ENCODE peak calls at places on chromosomes 7 and 10, in eight cellular contexts. One of them, this sample, is unnamed.

GRCh38 chr7:112254166-112254565 is 47.7 kb downstream of the ZNF277 start:
- DNase-seq in IMR-90: no peak
- DNase-seq in body of pancreas: no peak
- DNase-seq in astrocyte: no peak
- DNase-seq in PC-9: no peak
- DNase-seq in right atrium auricular region: no peak
- DNase-seq in Caco-2: no peak
- DNase-seq in fibroblast of lung: no peak
- DNase-seq in this sample: no peak

GRCh38 chr10:7470371-7470770 is 59.5 kb upstream of the SFMBT2 start:
- DNase-seq in astrocyte: no peak
- DNase-seq in fibroblast of lung: no peak
- DNase-seq in PC-9: no peak
- DNase-seq in IMR-90: no peak
- DNase-seq in body of pancreas: no peak
- DNase-seq in Caco-2: no peak
- DNase-seq in right atrium auricular region: no peak
- DNase-seq in this sample: no peak

GRCh38 chr10:66218258-66218657 is 707.6 kb upstream of the LRRTM3 start:
- DNase-seq in fibroblast of lung: no peak
- DNase-seq in IMR-90: no peak
- DNase-seq in PC-9: no peak
- DNase-seq in right atrium auricular region: no peak
- DNase-seq in Caco-2: no peak
- DNase-seq in body of pancreas: no peak
- DNase-seq in astrocyte: no peak
- DNase-seq in this sample: no peak

GRCh38 chr10:72170263-72170662 is 45.5 kb upstream of the ANAPC16 start:
- DNase-seq in Caco-2: no peak
- DNase-seq in astrocyte: peak
- DNase-seq in body of pancreas: peak
- DNase-seq in fibroblast of lung: no peak
- DNase-seq in IMR-90: no peak
- DNase-seq in PC-9: peak
- DNase-seq in right atrium auricular region: no peak
- DNase-seq in this sample: peak

GRCh38 chr10:23314835-23315239 is 29.8 kb downstream of the C10orf67 start:
- DNase-seq in fibroblast of lung: peak
- DNase-seq in body of pancreas: peak
- DNase-seq in IMR-90: peak
- DNase-seq in astrocyte: peak
- DNase-seq in Caco-2: no peak
- DNase-seq in PC-9: peak
- DNase-seq in right atrium auricular region: no peak
- DNase-seq in this sample: peak

GRCh38 chr7:1030444-1031070 is 13.8 kb upstream of the GPR146 start:
- DNase-seq in Caco-2: no peak
- DNase-seq in body of pancreas: no peak
- DNase-seq in IMR-90: no peak
- DNase-seq in right atrium auricular region: no peak
- DNase-seq in astrocyte: no peak
- DNase-seq in PC-9: no peak
- DNase-seq in fibroblast of lung: no peak
- DNase-seq in this sample: no peak

GRCh38 chr7:151871904-151872303 is 5.0 kb downstream of the PRKAG2 start:
- DNase-seq in IMR-90: no peak
- DNase-seq in astrocyte: no peak
- DNase-seq in Caco-2: no peak
- DNase-seq in body of pancreas: no peak
- DNase-seq in PC-9: no peak
- DNase-seq in right atrium auricular region: no peak
- DNase-seq in fibroblast of lung: no peak
- DNase-seq in this sample: no peak

GRCh38 chr7:101595246-101595645 is 33.9 kb downstream of the MYL10 start:
- DNase-seq in Caco-2: no peak
- DNase-seq in astrocyte: no peak
- DNase-seq in body of pancreas: no peak
- DNase-seq in PC-9: no peak
- DNase-seq in right atrium auricular region: no peak
- DNase-seq in fibroblast of lung: no peak
- DNase-seq in IMR-90: no peak
- DNase-seq in this sample: no peak

GRCh38 chr7:85997515-85997914 is 646.2 kb upstream of the GRM3 start:
- DNase-seq in body of pancreas: no peak
- DNase-seq in fibroblast of lung: no peak
- DNase-seq in PC-9: no peak
- DNase-seq in IMR-90: no peak
- DNase-seq in right atrium auricular region: no peak
- DNase-seq in Caco-2: no peak
- DNase-seq in astrocyte: no peak
- DNase-seq in this sample: no peak

GRCh38 chr7:40964610-40965009 is 738.3 kb downstream of the INHBA start:
- DNase-seq in astrocyte: no peak
- DNase-seq in Caco-2: no peak
- DNase-seq in body of pancreas: no peak
- DNase-seq in fibroblast of lung: no peak
- DNase-seq in IMR-90: no peak
- DNase-seq in right atrium auricular region: no peak
- DNase-seq in PC-9: no peak
- DNase-seq in this sample: no peak

GRCh38 chr7:119397156-119397555 is 875.8 kb upstream of the KCND2 start:
- DNase-seq in Caco-2: no peak
- DNase-seq in IMR-90: no peak
- DNase-seq in PC-9: no peak
- DNase-seq in body of pancreas: no peak
- DNase-seq in fibroblast of lung: no peak
- DNase-seq in right atrium auricular region: no peak
- DNase-seq in astrocyte: no peak
- DNase-seq in this sample: no peak

GRCh38 chr7:119395024-119395423 is 878.0 kb upstream of the KCND2 start:
- DNase-seq in fibroblast of lung: no peak
- DNase-seq in body of pancreas: no peak
- DNase-seq in right atrium auricular region: no peak
- DNase-seq in PC-9: no peak
- DNase-seq in Caco-2: no peak
- DNase-seq in astrocyte: no peak
- DNase-seq in IMR-90: no peak
- DNase-seq in this sample: no peak
- H3K4me3 ChIP-seq in fibroblast of lung: no peak
- H3K4me3 ChIP-seq in body of pancreas: no peak
- H3K4me3 ChIP-seq in right atrium auricular region: no peak
- H3K4me3 ChIP-seq in PC-9: no peak
- H3K4me3 ChIP-seq in Caco-2: no peak
- H3K4me3 ChIP-seq in astrocyte: no peak
- H3K4me3 ChIP-seq in IMR-90: no peak
- H3K4me3 ChIP-seq in this sample: no peak

DNA sequence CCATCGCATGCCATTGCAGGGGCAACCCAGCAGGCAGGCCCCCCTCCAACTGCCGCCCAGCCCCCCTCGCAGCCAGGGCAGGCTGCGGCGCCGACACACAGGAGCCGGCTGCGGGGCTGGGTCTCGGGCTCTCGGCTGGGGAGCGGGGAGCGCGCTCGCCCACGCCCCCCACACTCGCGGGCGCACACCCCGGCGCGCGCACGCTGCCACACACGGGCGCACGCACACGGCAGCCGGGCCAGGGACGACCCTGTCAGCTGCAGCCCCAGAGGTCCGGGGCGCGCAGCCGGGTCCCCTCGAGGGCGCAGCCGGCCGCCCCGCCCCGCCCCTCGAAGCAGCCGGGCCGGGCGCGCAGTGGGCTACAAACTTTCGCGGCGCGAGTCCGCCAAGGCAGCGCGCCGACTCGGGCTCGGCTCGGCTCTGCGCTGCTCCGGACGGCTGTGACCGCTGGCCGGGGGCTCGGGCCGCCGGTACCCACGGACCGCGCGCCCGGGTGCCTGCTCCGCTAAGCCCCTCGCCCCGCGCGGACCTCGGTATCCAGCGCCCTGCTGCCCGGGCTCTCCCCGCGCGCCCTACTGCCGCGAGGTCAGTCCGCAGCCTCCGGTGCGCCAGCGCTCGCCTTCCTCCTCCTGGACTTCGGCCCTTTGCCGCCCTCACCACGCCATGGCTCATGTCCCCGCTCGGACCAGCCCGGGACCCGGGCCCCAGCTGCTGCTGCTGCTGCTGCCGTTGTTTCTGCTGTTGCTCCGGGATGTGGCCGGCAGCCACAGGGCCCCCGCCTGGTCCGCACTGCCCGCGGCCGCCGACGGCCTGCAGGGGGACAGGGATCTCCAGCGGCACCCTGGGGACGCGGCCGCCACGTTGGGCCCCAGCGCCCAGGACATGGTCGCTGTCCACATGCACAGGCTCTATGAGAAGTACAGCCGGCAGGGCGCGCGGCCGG is at the start of gene GDF10:
- DNase-seq in astrocyte: no peak
- DNase-seq in body of pancreas: peak
- DNase-seq in IMR-90: no peak
- DNase-seq in fibroblast of lung: no peak
- DNase-seq in PC-9: no peak
- DNase-seq in Caco-2: no peak
- DNase-seq in right atrium auricular region: no peak
- DNase-seq in this sample: no peak
- TF ChIP-seq CTCF in astrocyte: no peak
- TF ChIP-seq CTCF in body of pancreas: no peak
- TF ChIP-seq CTCF in IMR-90: no peak
- TF ChIP-seq CTCF in fibroblast of lung: no peak
- TF ChIP-seq CTCF in PC-9: no peak
- TF ChIP-seq CTCF in Caco-2: peak
- TF ChIP-seq CTCF in right atrium auricular region: no peak
- TF ChIP-seq CTCF in this sample: no peak

DNA sequence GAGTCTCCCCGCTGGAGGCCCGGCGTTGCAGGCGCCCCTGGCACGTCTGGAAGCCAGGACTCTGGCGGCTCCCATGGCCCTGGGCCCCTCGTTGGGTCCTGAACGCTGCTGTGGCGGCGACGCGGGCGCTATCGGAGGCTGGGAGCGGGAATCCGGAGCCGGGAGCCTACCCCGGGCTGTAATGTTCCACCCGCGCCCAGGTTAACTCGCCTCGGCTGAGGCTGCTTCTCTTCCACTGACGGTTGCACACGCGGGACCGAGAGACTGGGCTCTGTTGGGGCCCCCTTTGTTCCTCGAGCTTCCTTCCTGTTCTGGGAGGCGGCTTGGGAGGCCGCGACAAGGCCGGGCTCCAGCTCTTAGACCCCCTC is 1.3 kb upstream of the HOXA5 start:
- DNase-seq in PC-9: no peak
- DNase-seq in fibroblast of lung: no peak
- DNase-seq in right atrium auricular region: no peak
- DNase-seq in astrocyte: no peak
- DNase-seq in IMR-90: no peak
- DNase-seq in Caco-2: peak
- DNase-seq in body of pancreas: no peak
- DNase-seq in this sample: no peak
- H3K4me3 ChIP-seq in PC-9: no peak
- H3K4me3 ChIP-seq in fibroblast of lung: peak
- H3K4me3 ChIP-seq in right atrium auricular region: no peak
- H3K4me3 ChIP-seq in astrocyte: no peak
- H3K4me3 ChIP-seq in IMR-90: peak
- H3K4me3 ChIP-seq in Caco-2: no peak
- H3K4me3 ChIP-seq in body of pancreas: no peak
- H3K4me3 ChIP-seq in this sample: no peak

GRCh38 chr10:94235470-94235869 is 127.3 kb downstream of the NOC3L start:
- DNase-seq in right atrium auricular region: no peak
- DNase-seq in IMR-90: no peak
- DNase-seq in Caco-2: no peak
- DNase-seq in body of pancreas: no peak
- DNase-seq in astrocyte: no peak
- DNase-seq in fibroblast of lung: no peak
- DNase-seq in PC-9: no peak
- DNase-seq in this sample: no peak

GRCh38 chr10:94232711-94233383 is 129.9 kb downstream of the NOC3L start:
- DNase-seq in fibroblast of lung: no peak
- DNase-seq in PC-9: no peak
- DNase-seq in astrocyte: no peak
- DNase-seq in body of pancreas: peak
- DNase-seq in Caco-2: no peak
- DNase-seq in right atrium auricular region: no peak
- DNase-seq in IMR-90: no peak
- DNase-seq in this sample: no peak

GRCh38 chr10:94240901-94241300 is 121.8 kb downstream of the NOC3L start:
- DNase-seq in fibroblast of lung: no peak
- DNase-seq in Caco-2: no peak
- DNase-seq in astrocyte: no peak
- DNase-seq in PC-9: no peak
- DNase-seq in IMR-90: no peak
- DNase-seq in body of pancreas: no peak
- DNase-seq in right atrium auricular region: no peak
- DNase-seq in this sample: no peak

GRCh38 chr10:94239696-94240095 is 123.0 kb downstream of the NOC3L start:
- DNase-seq in body of pancreas: no peak
- DNase-seq in right atrium auricular region: no peak
- DNase-seq in fibroblast of lung: no peak
- DNase-seq in astrocyte: no peak
- DNase-seq in Caco-2: no peak
- DNase-seq in PC-9: no peak
- DNase-seq in IMR-90: no peak
- DNase-seq in this sample: no peak

DNA sequence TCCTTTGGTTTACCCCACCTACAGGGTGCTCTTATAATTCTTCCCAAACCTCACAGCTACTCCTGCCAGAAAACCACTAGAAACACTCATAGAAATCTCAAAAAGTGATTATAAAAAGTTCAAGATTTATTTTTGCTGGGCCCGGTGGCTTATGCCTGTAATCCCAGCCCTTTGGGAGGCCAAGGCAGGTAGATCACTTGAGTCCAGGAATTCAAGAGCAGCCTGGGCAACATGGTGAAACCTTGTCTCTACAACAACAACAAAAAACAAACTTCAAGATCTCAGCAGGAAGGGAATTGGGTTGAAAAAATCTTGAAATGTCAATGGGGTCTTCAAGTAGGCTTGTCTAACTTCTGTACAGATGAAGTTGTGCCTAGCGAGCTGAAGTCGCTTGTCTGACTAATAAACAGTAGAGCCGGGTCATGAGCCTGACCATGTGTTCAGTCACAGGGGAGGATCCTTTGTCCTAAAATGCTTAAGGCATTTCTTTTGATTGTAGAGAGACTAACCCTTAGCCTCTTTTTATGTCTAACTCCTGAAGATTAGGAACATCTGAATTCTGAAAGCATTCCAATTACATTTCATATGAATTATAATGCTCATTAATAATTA is 124.6 kb downstream of the NOC3L start:
- DNase-seq in astrocyte: no peak
- DNase-seq in PC-9: no peak
- DNase-seq in right atrium auricular region: no peak
- DNase-seq in IMR-90: no peak
- DNase-seq in fibroblast of lung: no peak
- DNase-seq in body of pancreas: no peak
- DNase-seq in Caco-2: no peak
- DNase-seq in this sample: no peak
- TF ChIP-seq CTCF in astrocyte: no peak
- TF ChIP-seq CTCF in PC-9: no peak
- TF ChIP-seq CTCF in right atrium auricular region: no peak
- TF ChIP-seq CTCF in IMR-90: no peak
- TF ChIP-seq CTCF in fibroblast of lung: no peak
- TF ChIP-seq CTCF in body of pancreas: no peak
- TF ChIP-seq CTCF in Caco-2: no peak
- TF ChIP-seq CTCF in this sample: no peak

DNA sequence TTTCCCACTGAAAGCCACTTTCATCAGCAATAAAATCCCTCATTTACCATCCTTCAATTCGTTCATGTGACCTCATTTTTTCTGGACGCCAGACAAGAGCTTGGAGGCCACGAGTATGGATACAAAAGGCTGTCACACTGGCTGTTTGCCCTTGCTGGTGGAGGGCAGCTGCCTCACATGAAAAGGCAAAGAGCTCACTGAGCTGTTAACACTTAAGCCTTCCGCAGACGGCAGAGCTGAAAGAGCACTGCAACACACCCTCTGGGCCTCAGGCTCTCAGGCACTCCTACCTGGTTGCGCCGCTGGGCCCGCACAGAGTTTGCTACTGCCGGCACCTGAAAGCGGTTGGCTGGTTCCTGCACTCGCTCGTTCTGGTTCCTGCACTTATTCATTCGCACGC is 193.5 kb downstream of the CFTR start:
- DNase-seq in IMR-90: no peak
- DNase-seq in Caco-2: peak
- DNase-seq in body of pancreas: peak
- DNase-seq in PC-9: no peak
- DNase-seq in astrocyte: peak
- DNase-seq in fibroblast of lung: peak
- DNase-seq in right atrium auricular region: no peak
- DNase-seq in this sample: peak
- H3K4me3 ChIP-seq in IMR-90: no peak
- H3K4me3 ChIP-seq in Caco-2: no peak
- H3K4me3 ChIP-seq in body of pancreas: no peak
- H3K4me3 ChIP-seq in PC-9: no peak
- H3K4me3 ChIP-seq in astrocyte: no peak
- H3K4me3 ChIP-seq in fibroblast of lung: no peak
- H3K4me3 ChIP-seq in right atrium auricular region: no peak
- H3K4me3 ChIP-seq in this sample: no peak